ENCODE peak calls at places on chromosomes 11 and 22, in seven cellular contexts. K is cardiac muscle cell; H is CD8-positive, alpha-beta T cell; D is kidney; Y is CD8-positive, alpha-beta memory T cell; U is esophagus muscularis mucosa; T is thoracic aorta. W is an unnamed sample.
A peak's percentile ranks its signal among the peaks of the same experiment; 100 is the strongest.

GRCh38 chr11:79087238-79087956 is 353.4 kb downstream of the TENM4 start:
- DNase-seq in T (no peak), H (no peak), K (peak; percentile 92), D (no peak), U (no peak), Y (no peak), W (no peak)

GRCh38 chr22:32501797-32502290 is 27.2 kb downstream of the FBXO7 start:
- DNase-seq in D (no peak), H (no peak), T (no peak), U (no peak), K (no peak), Y (no peak), W (no peak)

GRCh38 chr11:110362916-110363574 is 66.6 kb upstream of the RDX start:
- DNase-seq in T (no peak), D (no peak), K (peak; percentile 30), U (peak; percentile 62), Y (no peak), H (no peak), W (no peak)

GRCh38 chr11:113387605-113388211 is at the start of gene ANKK1:
- DNase-seq in D (no peak), U (no peak), T (no peak), K (no peak), Y (no peak), H (no peak), W (no peak)

GRCh38 chr11:104005234-104005855 is 31.1 kb upstream of the DDI1 start:
- DNase-seq in T (no peak), U (no peak), K (peak; percentile 25), Y (no peak), D (no peak), H (no peak), W (no peak)

GRCh38 chr11:32034680-32035079 is 56.2 kb upstream of the RCN1 start:
- DNase-seq in D (no peak), U (no peak), H (no peak), T (no peak), Y (no peak), K (peak; percentile 43), W (no peak)

GRCh38 chr11:45500457-45500856 is 165.0 kb downstream of the CHST1 start:
- DNase-seq in T (no peak), D (no peak), U (no peak), Y (no peak), H (no peak), K (peak; percentile 42), W (no peak)

GRCh38 chr11:107385361-107385982 is 72.2 kb downstream of the CWF19L2 start:
- DNase-seq in Y (no peak), D (no peak), K (peak; percentile 49), T (no peak), H (no peak), U (no peak), W (no peak)

GRCh38 chr11:12121011-12121410 is 10.6 kb downstream of the MICAL2 start:
- DNase-seq in H (no peak), Y (no peak), K (no peak), D (no peak), U (no peak), T (no peak), W (no peak)

GRCh38 chr11:126992804-126993111 is 7.8 kb downstream of the KIRREL3 start:
- DNase-seq in D (no peak), K (peak; percentile 53), T (no peak), H (no peak), U (no peak), Y (no peak), W (no peak)

GRCh38 chr11:102121329-102121728 is 11.1 kb downstream of the YAP1 start:
- DNase-seq in H (no peak), Y (no peak), D (no peak), U (no peak), T (no peak), K (peak; percentile 59), W (no peak)

GRCh38 chr22:44399196-44399837 is 86.6 kb upstream of the SHISAL1 start:
- DNase-seq in T (no peak), D (peak; percentile 30), Y (no peak), U (no peak), H (no peak), K (no peak), W (no peak)

GRCh38 chr11:5865826-5866225 is 8.3 kb upstream of the OR52E8 start:
- DNase-seq in K (no peak), H (no peak), U (no peak), Y (no peak), D (no peak), T (no peak), W (no peak)

GRCh38 chr11:116415095-116415494 is 357.7 kb downstream of the BUD13 start:
- DNase-seq in D (no peak), K (no peak), H (no peak), U (no peak), Y (no peak), T (no peak), W (no peak)

GRCh38 chr22:48491451-48491941 is 1336.2 kb downstream of the BRD1 start:
- DNase-seq in U (no peak), T (no peak), H (no peak), Y (no peak), D (no peak), K (no peak), W (no peak)

GRCh38 chr11:46295312-46295995 is 18.0 kb downstream of the CREB3L1 start:
- DNase-seq in D (peak; percentile 93), K (peak; percentile 85), H (peak; percentile 73), Y (peak; percentile 80), T (no peak), U (no peak), W (peak; percentile 66)

GRCh38 chr22:31585161-31585859 is 76.7 kb downstream of the PISD start:
- DNase-seq in K (peak; percentile 72), H (no peak), T (no peak), D (no peak), U (no peak), Y (no peak), W (no peak)

GRCh38 chr22:27420817-27421361 is 380.7 kb downstream of the MN1 start:
- DNase-seq in Y (no peak), T (peak; percentile 66), D (peak; percentile 87), U (peak; percentile 96), K (peak; percentile 98), H (no peak), W (peak; percentile 43)

GRCh38 chr22:27416553-27417427 is 384.8 kb downstream of the MN1 start:
- DNase-seq in U (no peak), H (no peak), K (peak; percentile 93), D (no peak), T (no peak), Y (no peak), W (no peak)

GRCh38 chr22:27420186-27420816 is 381.3 kb downstream of the MN1 start:
- DNase-seq in T (no peak), U (no peak), D (no peak), K (peak; percentile 59), Y (no peak), H (no peak), W (no peak)

GRCh38 chr22:27419473-27419872 is 382.1 kb downstream of the MN1 start:
- DNase-seq in H (no peak), U (no peak), T (no peak), D (no peak), K (no peak), Y (no peak), W (no peak)

DNA sequence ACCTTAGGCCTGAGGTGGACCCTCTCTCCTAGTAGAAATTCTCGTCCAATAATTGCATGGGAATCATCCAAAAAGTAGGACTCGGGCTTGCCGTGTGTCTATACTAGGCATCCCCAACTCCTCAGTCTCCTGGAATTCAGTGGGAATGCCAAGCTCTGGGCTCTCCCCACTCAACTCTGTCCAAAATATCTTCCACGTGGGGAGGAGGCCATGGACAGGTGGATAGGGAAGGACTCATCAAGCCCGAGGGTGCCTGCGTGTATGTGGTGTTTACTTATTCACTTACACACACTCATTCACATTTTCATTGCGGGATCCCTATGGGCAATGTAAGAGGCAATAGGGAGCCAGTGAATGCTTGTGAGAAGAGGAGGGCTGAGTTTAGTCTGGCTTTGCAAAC is 383.3 kb downstream of the MN1 start:
- DNase-seq in H (no peak), K (no peak), U (no peak), D (no peak), Y (no peak), T (no peak), W (no peak)
- H3K4me3 ChIP-seq in H (no peak overlapping the region), K (no peak overlapping the region), U (no peak overlapping the region), D (no peak overlapping the region), Y (no peak overlapping the region), T (no peak overlapping the region), W (no peak overlapping the region)

GRCh38 chr11:65310756-65311155 is 3.9 kb upstream of the CDC42EP2 start:
- DNase-seq in D (no peak), T (no peak), U (no peak), H (no peak), K (no peak), Y (no peak), W (no peak)

GRCh38 chr11:65309006-65309405 is 5.7 kb upstream of the CDC42EP2 start:
- DNase-seq in H (no peak), K (no peak), D (no peak), Y (no peak), U (no peak), T (no peak), W (no peak)

GRCh38 chr11:65311197-65311631 is 3.5 kb upstream of the CDC42EP2 start:
- DNase-seq in T (no peak), Y (no peak), D (no peak), K (peak; percentile 40), H (no peak), U (no peak), W (no peak)

GRCh38 chr11:65308281-65308891 is 6.3 kb upstream of the CDC42EP2 start:
- DNase-seq in K (peak; percentile 72), Y (no peak), T (no peak), U (no peak), D (peak; percentile 82), H (no peak), W (no peak)

GRCh38 chr11:65310215-65310614 is 4.5 kb upstream of the CDC42EP2 start:
- DNase-seq in U (no peak), K (no peak), T (no peak), D (no peak), H (no peak), Y (no peak), W (peak; percentile 42)
- H3K4me1 ChIP-seq in U (peaks cover 77% of the 10 kb centered on the region), K (no peaks in the 10 kb centered on the region), T (peaks cover 2% of the 10 kb centered on the region), D (peaks cover 8% of the 10 kb centered on the region), H (peaks cover 6% of the 10 kb centered on the region), Y (peaks cover under 1% of the 10 kb centered on the region), W (peaks cover 36% of the 10 kb centered on the region)

DNA sequence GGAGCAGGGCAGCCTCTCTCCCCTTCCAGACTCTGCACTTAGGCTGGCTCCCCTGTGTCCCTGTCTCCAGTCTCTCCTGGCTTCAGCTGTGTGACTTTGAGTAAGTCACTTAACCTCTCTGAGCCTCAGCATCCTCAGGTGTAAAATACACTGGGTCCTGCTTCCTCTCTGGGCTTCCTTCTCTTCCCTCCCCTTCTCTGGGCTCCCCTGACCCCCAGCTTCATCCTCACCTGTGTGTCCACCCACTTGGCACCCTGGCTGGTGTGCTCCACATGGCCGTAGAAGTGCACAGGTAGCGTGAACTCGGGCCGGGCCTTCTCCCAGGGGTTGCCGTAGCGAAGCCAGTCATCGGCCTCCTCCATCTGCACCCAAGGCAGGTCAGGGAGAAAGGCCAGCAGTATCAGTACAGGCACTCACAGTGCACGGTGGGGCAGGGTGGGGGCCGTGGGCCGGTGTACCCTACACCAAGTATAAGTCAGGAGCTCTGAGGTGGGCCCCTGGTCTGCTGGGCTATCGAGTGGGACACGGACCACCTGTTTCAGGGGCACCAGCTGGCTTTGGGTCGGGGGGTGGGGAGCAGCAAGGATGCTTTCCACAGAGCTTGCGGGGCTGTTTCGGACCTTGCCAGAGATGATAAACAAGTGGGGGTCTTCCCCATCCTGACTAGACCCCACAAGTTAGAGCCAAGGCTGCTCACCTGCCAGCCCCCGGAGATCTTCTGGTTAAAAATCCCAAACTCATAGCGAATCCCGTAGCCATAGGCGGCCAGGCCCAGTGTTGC is 2.0 kb downstream of the PYGM start:
- DNase-seq in T (no peak), U (no peak), K (no peak), D (peak; percentile 53), H (no peak), Y (no peak), W (no peak)
- H3K4me3 ChIP-seq in T (no peak overlapping the region), U (no peak overlapping the region), K (no peak overlapping the region), D (no peak overlapping the region), H (no peak overlapping the region), Y (no peak overlapping the region), W (no peak overlapping the region)

GRCh38 chr11:62556102-62556871 is 9.7 kb upstream of the AHNAK start:
- DNase-seq in Y (peak; percentile 83), U (peak; percentile 97), K (peak; percentile 94), D (peak; percentile 97), H (peak; percentile 91), T (peak; percentile 88), W (peak; percentile 89)
- H3K4me1 ChIP-seq in Y (peaks cover 96% of the 10 kb centered on the region), U (peaks cover 100% of the 10 kb centered on the region), K (peaks cover 27% of the 10 kb centered on the region), D (peaks cover 51% of the 10 kb centered on the region), H (peaks cover 87% of the 10 kb centered on the region), T (peaks cover 65% of the 10 kb centered on the region), W (peaks cover 86% of the 10 kb centered on the region)

W was measured in gastrocnemius medialis.